ENCODE peak calls at places on chromosomes 16 and 17, in ten cellular contexts. Z is adrenal gland, O is heart left ventricle, I is pancreas, K is A549, E is heart right ventricle, D is uterus, F is testis, U is right cardiac atrium, S is tibial artery. W is an unnamed sample.
A peak's percentile ranks its signal among the peaks of the same experiment; 100 is the strongest.

GRCh38 chr17:7700510-7700909 is 4.5 kb upstream of the EFNB3 start:
- DNase-seq in S (no peak), D (no peak), I (no peak), K (no peak), Z (no peak), F (no peak), O (no peak), U (no peak), E (no peak), W (no peak)

GRCh38 chr17:56142781-56143180 is 10.5 kb upstream of the ANKFN1 start:
- DNase-seq in D (no peak), U (no peak), S (no peak), I (no peak), E (no peak), F (no peak), Z (no peak), O (no peak), K (no peak), W (no peak)

GRCh38 chr17:3514873-3515272 is 39.1 kb downstream of the ASPA start:
- DNase-seq in E (no peak), K (no peak), O (no peak), Z (no peak), F (no peak), S (no peak), U (no peak), D (no peak), I (no peak), W (no peak)

GRCh38 chr16:79299154-79299799 is 301.3 kb downstream of the MAF start:
- DNase-seq in F (no peak), K (no peak), Z (no peak), O (no peak), E (no peak), S (no peak), U (no peak), I (no peak), D (no peak), W (peak; percentile 96)

GRCh38 chr17:82503728-82504308 is 15.7 kb upstream of the FOXK2 start:
- DNase-seq in F (no peak), I (no peak), Z (no peak), U (no peak), D (no peak), K (no peak), O (no peak), S (no peak), E (no peak), W (no peak)

GRCh38 chr17:36837616-36838272 is 99.5 kb upstream of the LHX1 start:
- DNase-seq in F (no peak), S (no peak), D (no peak), O (no peak), U (no peak), I (no peak), E (no peak), K (no peak), Z (no peak), W (no peak)

GRCh38 chr16:52090080-52090479 is 456.9 kb downstream of the TOX3 start:
- DNase-seq in U (no peak), F (no peak), E (no peak), D (no peak), Z (no peak), I (no peak), K (no peak), S (no peak), O (no peak), W (no peak)

GRCh38 chr17:30309591-30309990 is 17.8 kb upstream of the BLMH start:
- DNase-seq in D (no peak), O (no peak), F (no peak), U (no peak), K (no peak), S (no peak), I (no peak), E (no peak), Z (no peak), W (no peak)

GRCh38 chr17:29561541-29562517 is 5.0 kb downstream of the ABHD15 start:
- DNase-seq in O (peak; percentile 27), U (no peak), Z (peak; percentile 55), F (no peak), I (no peak), S (no peak), K (no peak), E (no peak), D (no peak), W (no peak)

GRCh38 chr16:68644715-68645493 is at the start of gene CDH3:
- DNase-seq in I (peak; percentile 54), E (no peak), O (no peak), Z (peak; percentile 4), D (peak; percentile 57), U (no peak), S (no peak), K (no peak), F (peak; percentile 59), W (no peak)

GRCh38 chr17:64377769-64378282 is 12.8 kb downstream of the PECAM1 start:
- DNase-seq in Z (no peak), K (no peak), S (no peak), F (no peak), D (no peak), U (no peak), I (no peak), E (no peak), O (no peak), W (no peak)

DNA sequence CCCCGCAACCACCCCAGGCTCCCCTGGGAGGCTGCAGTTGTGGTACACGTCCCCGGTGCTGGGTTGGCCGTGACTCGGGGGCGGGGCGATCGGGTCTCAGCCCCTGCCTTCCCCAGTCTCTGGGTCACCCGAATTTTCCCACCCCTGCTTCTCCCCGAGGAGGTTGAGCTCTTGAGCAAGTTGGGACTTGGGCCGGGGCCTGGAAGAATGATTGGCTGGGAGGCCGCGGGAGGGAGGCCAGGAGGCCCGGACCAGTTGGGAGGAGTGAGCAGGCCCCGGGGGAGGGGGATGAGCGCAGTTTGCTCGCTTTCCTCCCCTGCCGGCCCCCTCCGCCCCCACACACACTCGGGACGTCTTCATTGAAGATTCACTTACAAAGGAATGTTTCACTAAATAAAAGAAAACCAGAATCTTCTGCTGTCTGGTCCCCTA is 4.5 kb upstream of the HEXIM1 start:
- DNase-seq in Z (peak; percentile 92), E (peak; percentile 92), I (peak; percentile 70), S (peak; percentile 95), F (peak; percentile 90), K (no peak), O (peak; percentile 90), D (peak; percentile 96), U (peak; percentile 94), W (no peak)
- H3K27ac ChIP-seq in Z (peak overlapping the region; percentile 90), E (peak overlapping the region; percentile 95), I (peak overlapping the region; percentile 73), S (peak overlapping the region; percentile 99), F (peak overlapping the region; percentile 98), K (peak overlapping the region; percentile 29), O (peak overlapping the region; percentile 91), D (peak overlapping the region; percentile 94), U (peak overlapping the region; percentile 92), W (no peak overlapping the region)

GRCh38 chr17:77210331-77210730 is 69.6 kb downstream of the SEC14L1 start:
- DNase-seq in K (no peak), D (no peak), S (no peak), O (no peak), F (no peak), E (no peak), U (no peak), I (no peak), Z (no peak), W (no peak)

GRCh38 chr17:77209330-77209748 is 68.6 kb downstream of the SEC14L1 start:
- DNase-seq in U (no peak), I (no peak), O (no peak), F (no peak), K (no peak), E (no peak), S (no peak), D (no peak), Z (no peak), W (no peak)

GRCh38 chr17:77212081-77212832 is 71.5 kb downstream of the SEC14L1 start:
- DNase-seq in O (no peak), F (no peak), Z (peak; percentile 40), S (peak; percentile 51), U (no peak), K (no peak), D (no peak), I (no peak), E (no peak), W (no peak)

GRCh38 chr17:77211681-77212080 is 70.9 kb downstream of the SEC14L1 start:
- DNase-seq in K (no peak), Z (no peak), O (no peak), E (no peak), I (no peak), U (no peak), F (no peak), D (no peak), S (no peak), W (no peak)

GRCh38 chr17:77210946-77211541 is 70.3 kb downstream of the SEC14L1 start:
- DNase-seq in O (no peak), E (no peak), S (no peak), I (no peak), K (no peak), Z (no peak), D (no peak), F (no peak), U (no peak), W (no peak)
- H3K27ac ChIP-seq in O (no peak overlapping the region), E (no peak overlapping the region), S (no peak overlapping the region), I (no peak overlapping the region), K (no peak overlapping the region), Z (no peak overlapping the region), D (no peak overlapping the region), F (no peak overlapping the region), U (no peak overlapping the region), W (no peak overlapping the region)

GRCh38 chr16:22308824-22309520 is 11.8 kb downstream of the POLR3E start:
- DNase-seq in E (no peak), S (no peak), I (no peak), F (no peak), U (no peak), Z (no peak), K (no peak), O (no peak), D (no peak), W (no peak)
- H3K27ac ChIP-seq in E (no peak overlapping the region), S (no peak overlapping the region), I (no peak overlapping the region), F (no peak overlapping the region), U (no peak overlapping the region), Z (no peak overlapping the region), K (no peak overlapping the region), O (no peak overlapping the region), D (no peak overlapping the region), W (no peak overlapping the region)

GRCh38 chr16:75247249-75247648 is 4.2 kb downstream of the BCAR1 start:
- DNase-seq in O (no peak), E (peak; percentile 23), F (no peak), Z (no peak), S (no peak), K (no peak), I (no peak), U (peak; percentile 22), D (no peak), W (no peak)
- H3K27ac ChIP-seq in O (peak overlapping the region; percentile 91), E (peak overlapping the region; percentile 98), F (peak overlapping the region; percentile 90), Z (peak overlapping the region; percentile 96), S (peak overlapping the region; percentile 93), K (peak overlapping the region; percentile 99), I (peak overlapping the region; percentile 95), U (peak overlapping the region; percentile 53), D (peak overlapping the region; percentile 97), W (peak overlapping the region; percentile 92)